ENCODE peak calls at places on chromosomes 5 and 9, in six cellular contexts. B is lower lobe of right lung, M is tibial nerve, V is PC-3, K is suprapubic skin, W is endothelial cell of umbilical vein. D is an unnamed sample.

GRCh38 chr9:94945191-94946144 is 219.0 kb downstream of the AOPEP start:
- DNase-seq in B (no peak), M (peak; percentile 64), V (peak; percentile 58), K (no peak), W (peak; percentile 55), D (no peak)

GRCh38 chr5:174436805-174437204 is 287.6 kb upstream of the MSX2 start:
- DNase-seq in B (no peak), M (no peak), V (no peak), K (no peak), W (no peak), D (no peak)

GRCh38 chr5:139371482-139372435 is 11.3 kb downstream of the SLC23A1 start:
- DNase-seq in B (no peak), M (no peak), V (no peak), K (no peak), W (no peak), D (peak; percentile 6)

GRCh38 chr9:130010151-130010988 is 32.6 kb downstream of the FNBP1 start:
- DNase-seq in B (no peak), M (no peak), V (no peak), K (no peak), W (no peak), D (no peak)

GRCh38 chr5:153756540-153756939 is 266.1 kb downstream of the GRIA1 start:
- DNase-seq in B (no peak), M (no peak), V (no peak), K (no peak), W (no peak), D (no peak)

GRCh38 chr9:446074-446699 is 231.5 kb downstream of the DOCK8 start:
- DNase-seq in B (no peak), M (no peak), V (no peak), K (no peak), W (no peak), D (peak; percentile 67)

GRCh38 chr5:111143910-111144309 is 51.8 kb downstream of the WDR36 start:
- DNase-seq in B (no peak), M (peak; percentile 35), V (peak; percentile 43), K (no peak), W (no peak), D (no peak)

GRCh38 chr9:37582548-37583157 is 6.5 kb upstream of the FBXO10 start:
- DNase-seq in B (no peak), M (peak; percentile 51), V (peak; percentile 67), K (no peak), W (peak; percentile 75), D (no peak)

GRCh38 chr9:19148170-19148569 is 20.9 kb upstream of the PLIN2 start:
- DNase-seq in B (no peak), M (no peak), V (no peak), K (no peak), W (no peak), D (no peak)

GRCh38 chr9:128070874-128071273 is 2.8 kb downstream of the SLC25A25 start:
- DNase-seq in B (no peak), M (no peak), V (no peak), K (no peak), W (no peak), D (no peak)

GRCh38 chr9:83066771-83067170 is 3.8 kb upstream of the RASEF start:
- DNase-seq in B (no peak), M (no peak), V (peak; percentile 75), K (no peak), W (no peak), D (no peak)

GRCh38 chr5:115962565-115963402 is 509 bp downstream of the LVRN start:
- DNase-seq in B (peak; percentile 45), M (no peak), V (no peak), K (peak; percentile 79), W (peak; percentile 43), D (peak; percentile 73)

GRCh38 chr5:123582570-123583293 is 70.8 kb downstream of the CSNK1G3 start:
- DNase-seq in B (no peak), M (no peak), V (peak; percentile 4), K (no peak), W (peak; percentile 78), D (no peak)

GRCh38 chr5:31476607-31477200 is 55.2 kb downstream of the DROSHA start:
- DNase-seq in B (no peak), M (no peak), V (no peak), K (no peak), W (no peak), D (no peak)

GRCh38 chr9:101912698-101913097 is 174.3 kb upstream of the GRIN3A start:
- DNase-seq in B (no peak), M (no peak), V (no peak), K (no peak), W (no peak), D (no peak)

GRCh38 chr5:133456933-133457402 is 155.4 kb downstream of the FSTL4 start:
- DNase-seq in B (no peak), M (no peak), V (no peak), K (no peak), W (no peak), D (no peak)

GRCh38 chr5:150670961-150671337 is 9.9 kb downstream of the MYOZ3 start:
- DNase-seq in B (no peak), M (no peak), V (no peak), K (no peak), W (no peak), D (no peak)

GRCh38 chr9:81833563-81834345 is 94.5 kb upstream of the SPATA31D4 start:
- DNase-seq in B (no peak), M (no peak), V (no peak), K (no peak), W (peak; percentile 62), D (no peak)

GRCh38 chr9:98975838-98976237 is 32.1 kb downstream of the COL15A1 start:
- DNase-seq in B (no peak), M (no peak), V (no peak), K (no peak), W (no peak), D (no peak)

GRCh38 chr5:97231025-97231636 is 48.1 kb upstream of the RIOK2 start:
- DNase-seq in B (no peak), M (peak; percentile 82), V (peak; percentile 79), K (no peak), W (peak; percentile 78), D (no peak)

GRCh38 chr5:132941331-132941730 is 22.1 kb downstream of the AFF4 start:
- DNase-seq in B (no peak), M (no peak), V (no peak), K (no peak), W (no peak), D (no peak)

GRCh38 chr9:114300846-114301797 is 21.8 kb upstream of the ORM1 start:
- DNase-seq in B (peak; percentile 23), M (no peak), V (no peak), K (peak; percentile 57), W (no peak), D (peak; percentile 35)

GRCh38 chr5:115541586-115541985 is 3.0 kb downstream of the FEM1C start:
- DNase-seq in B (no peak), M (no peak), V (peak; percentile 29), K (no peak), W (no peak), D (no peak)

GRCh38 chr9:136808075-136808780 is 480 bp downstream of the RABL6 start:
- DNase-seq in B (peak; percentile 62), M (no peak), V (no peak), K (no peak), W (peak; percentile 25), D (peak; percentile 85)

GRCh38 chr5:129664336-129664937 is 83.5 kb upstream of the MINAR2 start:
- DNase-seq in B (no peak), M (peak; percentile 80), V (peak; percentile 69), K (no peak), W (peak; percentile 80), D (no peak)

DNA sequence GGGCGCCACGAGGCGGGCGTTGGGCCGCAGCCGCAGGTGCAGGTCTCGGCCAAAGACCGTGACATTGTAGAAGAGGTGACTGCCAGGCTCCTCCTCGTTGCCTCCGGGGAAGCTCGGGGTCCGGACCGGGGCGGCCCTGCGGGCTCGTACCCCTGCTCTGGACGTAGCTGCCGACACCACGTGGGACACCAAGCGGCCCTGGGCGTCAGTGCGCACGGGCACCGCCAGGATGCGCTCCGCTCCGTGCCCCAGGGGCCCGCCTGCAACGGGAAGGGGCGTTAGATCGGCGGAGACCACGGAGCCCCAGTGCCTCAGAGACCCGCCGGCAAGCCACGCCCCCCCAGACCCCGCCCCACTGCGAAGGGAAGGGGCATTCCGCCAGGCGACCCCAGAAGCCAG is 1.4 kb downstream of the ADAMTS2 start:
- DNase-seq in B (no peak), M (no peak), V (no peak), K (no peak), W (no peak), D (peak; percentile 80)
- TF ChIP-seq CTCF in B (peak; percentile 31), M (peak; percentile 16), V (no peak), K (peak; percentile 47), W (no peak), D (no peak)

DNA sequence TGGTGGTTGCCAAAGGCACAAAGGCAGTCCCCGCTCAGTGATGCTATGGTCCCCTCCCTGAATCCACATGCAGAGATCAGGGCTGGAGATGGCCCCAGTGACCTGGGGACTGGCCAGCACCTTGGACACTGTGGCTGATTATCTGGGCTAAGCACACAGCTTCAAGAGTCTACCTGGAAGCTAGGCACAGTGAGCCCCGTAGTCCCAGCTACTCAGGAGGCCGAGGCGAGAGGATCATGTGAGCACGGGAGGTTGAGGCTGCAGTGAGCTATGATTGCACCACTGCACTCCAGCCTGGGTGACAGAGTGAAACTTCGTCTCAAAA is 8.3 kb upstream of the SCGB3A1 start:
- DNase-seq in B (no peak), M (no peak), V (no peak), K (peak; percentile 52), W (no peak), D (no peak)
- H3K27ac ChIP-seq in B (no peak overlapping the region), M (no peak overlapping the region), V (no peak overlapping the region), K (no peak overlapping the region), W (no peak overlapping the region), D (no peak overlapping the region)

DNA sequence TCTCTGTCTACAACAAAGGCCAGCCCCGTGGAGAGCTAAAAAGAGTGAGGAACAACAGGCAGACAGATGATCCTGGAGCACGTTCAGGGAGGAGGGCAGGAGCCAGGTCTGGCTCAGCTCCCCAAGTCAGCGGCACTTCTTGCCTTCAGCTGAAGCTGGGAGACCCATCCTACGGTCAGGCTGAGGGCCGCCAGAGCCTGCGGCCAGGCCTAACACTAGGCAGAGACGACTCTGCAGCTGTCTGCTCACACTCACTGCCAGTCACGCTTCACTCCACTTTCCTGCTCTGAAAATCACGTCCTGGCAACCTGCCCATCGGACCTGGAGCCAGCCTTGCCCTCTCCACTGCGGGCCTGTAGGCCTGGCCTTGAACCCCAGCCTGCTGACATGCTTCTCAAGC is 160.9 kb upstream of the LHFPL2 start:
- DNase-seq in B (no peak), M (no peak), V (no peak), K (no peak), W (no peak), D (no peak)
- H3K4me3 ChIP-seq in B (no peak overlapping the region), M (no peak overlapping the region), V (no peak overlapping the region), K (no peak overlapping the region), W (no peak overlapping the region), D (no peak overlapping the region)

GRCh38 chr5:101664071-101664791 is 631.9 kb downstream of the SLCO4C1 start:
- DNase-seq in B (no peak), M (no peak), V (no peak), K (no peak), W (no peak), D (no peak)

GRCh38 chr5:101663543-101663942 is 632.5 kb downstream of the SLCO4C1 start:
- DNase-seq in B (no peak), M (no peak), V (peak; percentile 17), K (no peak), W (no peak), D (no peak)

GRCh38 chr5:101653996-101654395 is 642.1 kb downstream of the SLCO4C1 start:
- DNase-seq in B (no peak), M (no peak), V (peak; percentile 3), K (no peak), W (no peak), D (no peak)

GRCh38 chr5:101662263-101662662 is 633.8 kb downstream of the SLCO4C1 start:
- DNase-seq in B (no peak), M (no peak), V (no peak), K (no peak), W (no peak), D (no peak)

GRCh38 chr5:101658433-101658832 is 637.7 kb downstream of the SLCO4C1 start:
- DNase-seq in B (no peak), M (no peak), V (no peak), K (no peak), W (no peak), D (no peak)
- TF ChIP-seq CTCF in B (no peak), M (no peak), V (no peak), K (no peak), W (no peak), D (no peak)